ENCODE peak calls at places on chromosomes 6 and 20, in nine cellular contexts. N is upper lobe of right lung, R is transverse colon, W is astrocyte of the spinal cord, F is AG10803, J is cardiac fibroblast, Y is cardiac muscle cell, P is NB4, E is hepatocyte. Z is an unnamed sample.

GRCh38 chr20:48668451-48668946 is 159.3 kb downstream of the PREX1 start:
- DNase-seq in N (no peak), R (no peak), W (peak), F (no peak), J (peak), Y (no peak), P (peak), E (no peak), Z (no peak)

GRCh38 chr6:34234667-34235604 is 1.7 kb upstream of the HMGA1 start:
- DNase-seq in N (peak), R (peak), W (no peak), F (no peak), J (no peak), Y (peak), P (peak), E (peak), Z (peak)

GRCh38 chr6:118319890-118320289 is 228.2 kb upstream of the PLN start:
- DNase-seq in N (no peak), R (no peak), W (no peak), F (no peak), J (no peak), Y (no peak), P (no peak), E (no peak), Z (no peak)

GRCh38 chr6:5652738-5653137 is 354.0 kb downstream of the NRN1 start:
- DNase-seq in N (no peak), R (no peak), W (no peak), F (no peak), J (no peak), Y (no peak), P (no peak), E (no peak), Z (no peak)

GRCh38 chr6:37019065-37019450 is 13.6 kb downstream of the FGD2 start:
- DNase-seq in N (no peak), R (no peak), W (no peak), F (no peak), J (no peak), Y (no peak), P (no peak), E (no peak), Z (no peak)

GRCh38 chr6:153013438-153013837 is 10.9 kb upstream of the MTRF1L start:
- DNase-seq in N (no peak), R (no peak), W (peak), F (peak), J (no peak), Y (no peak), P (no peak), E (no peak), Z (no peak)

GRCh38 chr6:107408714-107409113 is 50.6 kb downstream of the PDSS2 start:
- DNase-seq in N (no peak), R (no peak), W (no peak), F (no peak), J (no peak), Y (no peak), P (no peak), E (no peak), Z (no peak)

GRCh38 chr6:56058636-56059035 is 183.2 kb upstream of the BMP5 start:
- DNase-seq in N (no peak), R (no peak), W (no peak), F (no peak), J (no peak), Y (no peak), P (no peak), E (no peak), Z (no peak)

GRCh38 chr6:30156262-30156599 is 4.8 kb downstream of the TRIM10 start:
- DNase-seq in N (no peak), R (peak), W (no peak), F (peak), J (peak), Y (no peak), P (peak), E (peak), Z (no peak)

GRCh38 chr20:47274449-47275108 is 81.9 kb downstream of the ZMYND8 start:
- DNase-seq in N (no peak), R (no peak), W (peak), F (peak), J (peak), Y (no peak), P (peak), E (peak), Z (peak)

GRCh38 chr6:50849016-50849748 is 30.5 kb downstream of the TFAP2B start:
- DNase-seq in N (no peak), R (no peak), W (no peak), F (no peak), J (no peak), Y (no peak), P (no peak), E (no peak), Z (no peak)

GRCh38 chr20:53706008-53706481 is 112.4 kb upstream of the ZNF217 start:
- DNase-seq in N (no peak), R (no peak), W (peak), F (peak), J (no peak), Y (no peak), P (no peak), E (no peak), Z (no peak)

GRCh38 chr6:75296811-75297779 is 12.5 kb upstream of the TMEM30A start:
- DNase-seq in N (no peak), R (no peak), W (peak), F (peak), J (peak), Y (peak), P (peak), E (peak), Z (peak)

GRCh38 chr20:62832212-62832922 is 15.5 kb downstream of the COL9A3 start:
- DNase-seq in N (no peak), R (peak), W (no peak), F (no peak), J (no peak), Y (no peak), P (peak), E (peak), Z (peak)

GRCh38 chr20:37388831-37389230 is 42.9 kb downstream of the SRC start:
- DNase-seq in N (no peak), R (no peak), W (no peak), F (no peak), J (no peak), Y (no peak), P (no peak), E (peak), Z (no peak)

GRCh38 chr20:18057106-18057993 is at the start of gene OVOL2:
- DNase-seq in N (peak), R (peak), W (no peak), F (no peak), J (no peak), Y (peak), P (no peak), E (peak), Z (no peak)

GRCh38 chr20:33006776-33007375 is 628 bp upstream of the BPIFB2 start:
- DNase-seq in N (no peak), R (no peak), W (no peak), F (no peak), J (no peak), Y (no peak), P (no peak), E (no peak), Z (no peak)

GRCh38 chr6:134529921-134530320 is 212.0 kb upstream of the SGK1 start:
- DNase-seq in N (no peak), R (no peak), W (peak), F (peak), J (peak), Y (no peak), P (peak), E (peak), Z (no peak)

GRCh38 chr6:33980176-33980805 is 165.6 kb downstream of the GRM4 start:
- DNase-seq in N (peak), R (no peak), W (no peak), F (no peak), J (no peak), Y (no peak), P (no peak), E (no peak), Z (no peak)

GRCh38 chr20:33443512-33444239 is at the start of gene SNTA1:
- DNase-seq in N (peak), R (peak), W (peak), F (peak), J (peak), Y (peak), P (peak), E (peak), Z (peak)

GRCh38 chr6:145814035-145814500 is 527 bp downstream of the FBXO30 start:
- DNase-seq in N (no peak), R (peak), W (peak), F (peak), J (peak), Y (peak), P (peak), E (peak), Z (peak)

GRCh38 chr6:127851197-127851596 is 49.7 kb downstream of the THEMIS start:
- DNase-seq in N (no peak), R (no peak), W (peak), F (peak), J (peak), Y (no peak), P (no peak), E (no peak), Z (no peak)

GRCh38 chr20:9610665-9611064 is 96.3 kb downstream of the LAMP5 start:
- DNase-seq in N (no peak), R (no peak), W (no peak), F (no peak), J (no peak), Y (no peak), P (no peak), E (no peak), Z (no peak)

GRCh38 chr20:8601542-8601912 is 467.4 kb upstream of the PLCB4 start:
- DNase-seq in N (no peak), R (no peak), W (no peak), F (no peak), J (no peak), Y (no peak), P (peak), E (peak), Z (peak)

GRCh38 chr6:142943746-142944125 is 1.2 kb downstream of the HIVEP2 start:
- DNase-seq in N (no peak), R (peak), W (peak), F (peak), J (peak), Y (no peak), P (peak), E (peak), Z (peak)

GRCh38 chr6:143684484-143684883 is 6.7 kb downstream of the PHACTR2 start:
- DNase-seq in N (no peak), R (no peak), W (no peak), F (no peak), J (no peak), Y (no peak), P (no peak), E (no peak), Z (no peak)

GRCh38 chr20:63148696-63149095 is 67.2 kb downstream of the YTHDF1 start:
- DNase-seq in N (no peak), R (no peak), W (no peak), F (no peak), J (no peak), Y (no peak), P (no peak), E (no peak), Z (no peak)

GRCh38 chr20:36155629-36155971 is 1.1 kb downstream of the EPB41L1 start:
- DNase-seq in N (no peak), R (no peak), W (no peak), F (no peak), J (no peak), Y (no peak), P (no peak), E (no peak), Z (no peak)

DNA sequence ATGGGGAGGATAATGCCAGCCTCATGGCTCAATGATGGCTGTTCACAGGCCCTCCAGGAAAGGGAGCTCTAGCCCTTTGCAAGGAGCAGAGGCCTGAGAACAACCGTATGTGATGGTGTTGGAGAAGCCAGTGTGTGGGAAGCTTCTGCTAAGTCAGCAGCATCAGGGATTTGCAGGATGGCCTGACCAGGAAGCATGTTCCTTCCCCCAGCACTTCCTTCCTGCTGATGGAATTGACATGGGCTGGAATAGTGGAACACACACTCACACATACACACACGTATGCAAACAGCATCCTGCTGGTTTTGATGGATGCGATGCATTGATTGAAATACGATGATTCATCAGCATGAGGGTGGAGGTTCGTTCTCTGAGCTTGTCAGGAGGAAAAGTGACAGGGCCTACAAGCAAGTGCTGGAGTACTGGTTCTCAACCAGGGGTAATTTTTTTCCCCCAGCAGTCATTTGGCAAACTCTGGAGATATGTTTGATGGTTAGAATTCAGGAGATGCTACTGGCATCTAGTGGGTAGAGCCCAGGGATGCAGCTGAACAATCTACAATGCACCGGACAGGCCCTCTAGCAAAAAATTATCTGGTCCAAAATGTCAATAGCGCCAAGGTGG is 229.1 kb downstream of the NFATC2 start:
- DNase-seq in N (no peak), R (no peak), W (no peak), F (no peak), J (no peak), Y (no peak), P (no peak), E (no peak), Z (no peak)
- TF ChIP-seq CTCF in N (no peak), R (no peak), W (peak), F (no peak), J (no peak), Y (no peak), P (no peak), E (no peak), Z (no peak)

GRCh38 chr6:582370-582769 is 74.5 kb downstream of the HUS1B start:
- DNase-seq in N (no peak), R (no peak), W (peak), F (no peak), J (no peak), Y (peak), P (no peak), E (peak), Z (no peak)
- H3K4me3 ChIP-seq in N (no peak), R (no peak), W (no peak), F (no peak), J (no peak), Y (no peak), P (no peak), E (no peak), Z (no peak)

GRCh38 chr6:120147218-120147871 is 797.8 kb upstream of the MAN1A1 start:
- DNase-seq in N (no peak), R (no peak), W (no peak), F (no peak), J (no peak), Y (no peak), P (peak), E (no peak), Z (peak)
- TF ChIP-seq CTCF in N (no peak), R (no peak), W (peak), F (no peak), J (no peak), Y (no peak), P (no peak), E (no peak), Z (peak)

GRCh38 chr6:35668096-35668495 is 20.6 kb downstream of the FKBP5 start:
- DNase-seq in N (no peak), R (no peak), W (no peak), F (no peak), J (no peak), Y (no peak), P (no peak), E (no peak), Z (no peak)

GRCh38 chr6:35665573-35665972 is 23.1 kb downstream of the FKBP5 start:
- DNase-seq in N (no peak), R (no peak), W (no peak), F (no peak), J (no peak), Y (no peak), P (no peak), E (no peak), Z (peak)

GRCh38 chr6:35663447-35664235 is 25.1 kb downstream of the FKBP5 start:
- DNase-seq in N (no peak), R (no peak), W (peak), F (peak), J (peak), Y (peak), P (no peak), E (no peak), Z (peak)

GRCh38 chr6:35663001-35663400 is 25.7 kb downstream of the FKBP5 start:
- DNase-seq in N (no peak), R (no peak), W (peak), F (no peak), J (no peak), Y (peak), P (no peak), E (no peak), Z (no peak)

GRCh38 chr6:35664945-35665344 is 23.8 kb downstream of the FKBP5 start:
- DNase-seq in N (no peak), R (no peak), W (no peak), F (no peak), J (no peak), Y (no peak), P (peak), E (no peak), Z (no peak)
- H3K4me3 ChIP-seq in N (no peak), R (no peak), W (no peak), F (no peak), J (no peak), Y (no peak), P (no peak), E (no peak), Z (no peak)

GRCh38 chr20:25129428-25129827 is 47.5 kb upstream of the VSX1 start:
- DNase-seq in N (no peak), R (no peak), W (no peak), F (no peak), J (no peak), Y (no peak), P (no peak), E (no peak), Z (no peak)

GRCh38 chr20:25127761-25128537 is 46.0 kb upstream of the VSX1 start:
- DNase-seq in N (no peak), R (no peak), W (no peak), F (no peak), J (no peak), Y (no peak), P (no peak), E (no peak), Z (no peak)

GRCh38 chr20:25126630-25127029 is 44.7 kb upstream of the VSX1 start:
- DNase-seq in N (no peak), R (no peak), W (no peak), F (no peak), J (no peak), Y (no peak), P (no peak), E (no peak), Z (no peak)

GRCh38 chr20:25128649-25129048 is 46.7 kb upstream of the VSX1 start:
- DNase-seq in N (no peak), R (no peak), W (no peak), F (no peak), J (no peak), Y (no peak), P (no peak), E (no peak), Z (no peak)

DNA sequence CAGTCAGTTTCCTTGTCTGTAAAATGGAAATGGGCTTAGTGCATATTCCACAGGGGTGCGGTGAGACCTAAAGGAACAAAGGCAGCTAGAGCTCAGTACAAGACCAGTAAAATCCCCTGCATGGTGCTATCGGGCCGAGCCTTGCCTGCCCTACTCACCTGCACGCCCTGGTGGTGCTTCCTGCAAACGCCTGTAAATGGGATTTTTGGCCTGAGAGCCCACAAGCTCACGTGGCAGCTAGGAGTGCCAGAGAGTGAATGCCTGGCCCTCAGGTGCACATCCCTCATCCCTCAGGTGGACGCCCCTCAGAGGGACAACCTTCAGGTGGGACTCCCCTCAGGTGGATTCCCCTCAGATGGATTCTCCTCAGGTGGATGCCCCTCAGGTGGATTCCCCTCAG is 48.0 kb upstream of the VSX1 start:
- DNase-seq in N (no peak), R (no peak), W (no peak), F (no peak), J (no peak), Y (no peak), P (no peak), E (no peak), Z (no peak)
- TF ChIP-seq CTCF in N (no peak), R (no peak), W (no peak), F (no peak), J (no peak), Y (no peak), P (no peak), E (no peak), Z (no peak)

DNA sequence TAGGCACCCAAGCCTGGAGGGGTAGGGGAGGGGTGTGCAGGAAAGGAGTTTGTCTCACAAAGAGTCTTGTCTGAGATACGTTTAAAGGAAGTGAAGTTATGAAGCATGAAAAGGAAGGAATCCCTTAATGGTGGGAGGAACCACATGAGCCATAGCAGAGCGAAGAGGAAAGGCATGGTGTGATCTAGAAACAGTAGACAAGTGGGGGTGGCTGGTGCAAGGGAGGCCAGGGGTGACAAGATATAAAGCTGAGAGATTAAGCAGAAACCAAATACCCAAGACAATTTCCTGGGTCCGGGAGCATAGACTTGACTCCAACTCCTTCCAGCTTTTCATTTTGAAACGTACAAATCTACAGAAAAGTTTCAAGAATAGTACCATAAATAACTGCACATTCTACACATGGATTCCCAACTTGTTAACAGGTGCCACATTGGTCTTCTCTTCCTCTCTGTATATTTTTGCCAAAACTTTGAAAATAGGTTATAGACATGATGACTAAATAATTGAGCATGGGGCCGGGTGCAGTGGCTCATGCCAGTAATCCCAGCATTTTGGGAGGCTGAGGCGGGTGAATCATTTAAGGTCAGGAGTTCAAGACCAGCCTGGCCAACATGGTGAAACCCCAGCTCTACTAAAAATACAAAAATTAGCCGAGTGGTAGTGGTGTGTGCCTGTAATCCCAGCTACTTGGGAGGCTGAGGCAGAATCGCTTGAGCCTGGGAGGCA is 211.6 kb downstream of the SLC24A3 start:
- DNase-seq in N (no peak), R (no peak), W (no peak), F (no peak), J (peak), Y (no peak), P (no peak), E (no peak), Z (no peak)
- H3K4me3 ChIP-seq in N (no peak), R (no peak), W (no peak), F (no peak), J (no peak), Y (no peak), P (no peak), E (no peak), Z (no peak)

GRCh38 chr6:111409430-111409829 is 73.6 kb downstream of the REV3L start:
- DNase-seq in N (no peak), R (no peak), W (no peak), F (no peak), J (no peak), Y (no peak), P (no peak), E (no peak), Z (peak)
- TF ChIP-seq CTCF in N (no peak), R (no peak), W (no peak), F (no peak), J (no peak), Y (no peak), P (no peak), E (no peak), Z (no peak)

GRCh38 chr20:16299892-16300291 is 273.4 kb downstream of the KIF16B start:
- DNase-seq in N (no peak), R (no peak), W (no peak), F (no peak), J (no peak), Y (no peak), P (no peak), E (no peak), Z (no peak)
- H3K4me3 ChIP-seq in N (no peak), R (no peak), W (no peak), F (no peak), J (no peak), Y (no peak), P (no peak), E (no peak), Z (no peak)

DNA sequence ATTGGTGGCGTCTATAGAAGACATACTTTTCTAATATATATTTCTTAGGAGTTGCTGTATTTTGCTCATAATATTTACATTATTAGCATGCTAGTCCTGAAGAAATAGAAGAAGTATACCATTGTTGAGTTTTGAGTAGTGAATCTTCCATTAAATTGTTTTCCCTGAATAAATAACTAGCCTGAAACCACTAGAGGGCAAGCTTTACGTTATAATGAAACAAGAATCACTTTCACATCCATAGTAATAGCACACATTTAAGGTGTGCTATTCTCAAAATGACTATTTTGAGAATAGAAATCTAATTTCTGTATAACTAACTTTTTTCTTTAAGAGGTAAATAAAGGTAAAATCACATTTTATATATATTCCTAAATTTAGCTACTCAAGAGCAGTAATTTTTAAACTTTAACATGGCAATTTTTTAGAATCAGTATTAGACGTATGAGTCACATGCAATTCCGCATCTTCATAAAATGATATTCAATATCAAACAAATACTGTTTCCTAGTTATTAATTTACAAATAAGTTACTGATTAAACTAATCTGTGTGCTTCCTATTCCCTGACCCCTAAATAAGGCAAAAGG is 213.2 kb upstream of the MANEA start:
- DNase-seq in N (no peak), R (no peak), W (peak), F (peak), J (peak), Y (peak), P (peak), E (peak), Z (peak)
- TF ChIP-seq CTCF in N (peak), R (no peak), W (peak), F (peak), J (peak), Y (peak), P (peak), E (peak), Z (peak)

Z was measured in GM12865.